ENCODE peak calls at places on chromosomes 12 and 14, in seven cellular contexts. Y is SK-N-SH, U is transverse colon, G is stomach, P is breast epithelium, F is K562, X is GM23338. W is an unnamed sample.

GRCh38 chr14:51860164-51860835 is at the start of gene GNG2:
- DNase-seq in Y (peak), U (peak), G (peak), P (peak), F (no peak), X (peak), W (peak)

GRCh38 chr12:94954029-94954685 is 49.3 kb downstream of the NDUFA12 start:
- DNase-seq in Y (no peak), U (peak), G (no peak), P (no peak), F (peak), X (no peak), W (no peak)

GRCh38 chr12:93186131-93186530 is 191.6 kb upstream of the NUDT4 start:
- DNase-seq in Y (no peak), U (no peak), G (no peak), P (no peak), F (no peak), X (no peak), W (no peak)

GRCh38 chr12:47838286-47838931 is 18.7 kb upstream of the HDAC7 start:
- DNase-seq in Y (peak), U (no peak), G (no peak), P (no peak), F (peak), X (peak), W (no peak)

GRCh38 chr14:49935526-49935925 is 42.6 kb downstream of the ARF6 start:
- DNase-seq in Y (no peak), U (no peak), G (no peak), P (no peak), F (no peak), X (no peak), W (no peak)

GRCh38 chr12:17809206-17809605 is 280.8 kb downstream of the RERGL start:
- DNase-seq in Y (no peak), U (no peak), G (no peak), P (no peak), F (no peak), X (peak), W (no peak)

GRCh38 chr14:28661171-28661772 is 105.3 kb upstream of the FOXG1 start:
- DNase-seq in Y (no peak), U (no peak), G (no peak), P (no peak), F (no peak), X (peak), W (no peak)

GRCh38 chr12:65829716-65830115 is 5.4 kb downstream of the HMGA2 start:
- DNase-seq in Y (no peak), U (no peak), G (no peak), P (no peak), F (no peak), X (no peak), W (no peak)

GRCh38 chr14:64800000-64800399 is 79.7 kb downstream of the SPTB start:
- DNase-seq in Y (peak), U (peak), G (peak), P (no peak), F (no peak), X (peak), W (no peak)

GRCh38 chr14:26281280-26281998 is 316.4 kb downstream of the NOVA1 start:
- DNase-seq in Y (no peak), U (no peak), G (no peak), P (peak), F (peak), X (peak), W (no peak)

GRCh38 chr12:20646239-20646827 is 48.8 kb upstream of the SLCO1C1 start:
- DNase-seq in Y (peak), U (no peak), G (no peak), P (no peak), F (no peak), X (peak), W (no peak)

GRCh38 chr14:69493038-69493437 is 8.5 kb downstream of the PLEKHD1 start:
- DNase-seq in Y (no peak), U (no peak), G (no peak), P (no peak), F (no peak), X (no peak), W (no peak)

GRCh38 chr14:39034481-39035296 is 68.3 kb downstream of the SEC23A start:
- DNase-seq in Y (peak), U (no peak), G (no peak), P (no peak), F (peak), X (peak), W (no peak)

GRCh38 chr12:98371419-98371818 is 144.0 kb upstream of the TMPO start:
- DNase-seq in Y (no peak), U (no peak), G (no peak), P (no peak), F (no peak), X (no peak), W (no peak)
- TF ChIP-seq POLR2AphosphoS5 in Y (no peak), U (no peak), G (no peak), P (no peak), F (no peak), X (no peak), W (no peak)

GRCh38 chr12:15186593-15186992 is 34.6 kb downstream of the RERG start:
- DNase-seq in Y (peak), U (no peak), G (no peak), P (no peak), F (no peak), X (no peak), W (no peak)
- TF ChIP-seq POLR2AphosphoS5 in Y (no peak), U (no peak), G (no peak), P (peak), F (no peak), X (no peak), W (no peak)

GRCh38 chr12:27332407-27333310 is at the start of gene BMAL2:
- DNase-seq in Y (peak), U (peak), G (peak), P (no peak), F (peak), X (peak), W (no peak)
- TF ChIP-seq POLR2AphosphoS5 in Y (no peak), U (no peak), G (peak), P (no peak), F (no peak), X (no peak), W (peak)

DNA sequence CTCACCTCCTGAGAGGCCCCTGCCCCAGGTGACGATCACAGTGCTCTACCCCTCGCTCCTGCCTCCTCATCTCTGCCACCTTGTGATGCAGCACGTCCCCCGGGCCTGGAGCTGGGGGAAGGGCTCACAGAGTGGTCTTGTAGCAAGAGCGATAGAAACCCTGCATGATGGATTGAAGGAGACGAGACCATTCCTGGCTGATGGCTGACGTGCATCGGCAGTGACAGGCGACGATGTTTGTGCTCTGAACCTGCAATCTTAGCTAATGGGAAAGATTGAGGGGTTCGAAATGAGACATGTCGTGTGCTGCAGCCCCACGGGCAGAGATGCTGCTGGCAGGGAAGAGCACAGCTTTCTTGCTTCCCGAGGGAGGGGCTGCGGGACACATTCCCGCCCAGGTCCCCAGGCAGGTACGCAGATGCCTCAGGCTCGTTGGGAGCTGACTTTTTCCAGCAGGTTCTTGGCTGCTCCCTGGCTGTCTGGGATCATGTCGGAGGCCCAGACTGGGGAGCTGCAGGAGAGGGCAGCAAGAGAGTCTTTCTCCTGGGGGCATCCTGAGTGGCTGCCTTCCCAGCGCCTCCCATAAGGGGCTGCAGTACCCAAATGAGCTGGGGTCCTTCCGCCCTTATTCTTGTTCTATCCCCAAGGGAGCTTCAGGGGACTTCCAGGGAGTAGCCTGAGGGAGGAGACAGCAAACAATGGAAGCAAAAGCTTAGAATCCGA is 38.7 kb upstream of the GPATCH2L start:
- DNase-seq in Y (no peak), U (no peak), G (no peak), P (no peak), F (no peak), X (peak), W (no peak)
- TF ChIP-seq POLR2AphosphoS5 in Y (no peak), U (no peak), G (no peak), P (no peak), F (no peak), X (no peak), W (no peak)

GRCh38 chr12:25056011-25056410 is 107.1 kb upstream of the BCAT1 start:
- DNase-seq in Y (no peak), U (no peak), G (no peak), P (no peak), F (no peak), X (no peak), W (no peak)
- TF ChIP-seq POLR2AphosphoS5 in Y (no peak), U (no peak), G (no peak), P (no peak), F (no peak), X (no peak), W (no peak)

DNA sequence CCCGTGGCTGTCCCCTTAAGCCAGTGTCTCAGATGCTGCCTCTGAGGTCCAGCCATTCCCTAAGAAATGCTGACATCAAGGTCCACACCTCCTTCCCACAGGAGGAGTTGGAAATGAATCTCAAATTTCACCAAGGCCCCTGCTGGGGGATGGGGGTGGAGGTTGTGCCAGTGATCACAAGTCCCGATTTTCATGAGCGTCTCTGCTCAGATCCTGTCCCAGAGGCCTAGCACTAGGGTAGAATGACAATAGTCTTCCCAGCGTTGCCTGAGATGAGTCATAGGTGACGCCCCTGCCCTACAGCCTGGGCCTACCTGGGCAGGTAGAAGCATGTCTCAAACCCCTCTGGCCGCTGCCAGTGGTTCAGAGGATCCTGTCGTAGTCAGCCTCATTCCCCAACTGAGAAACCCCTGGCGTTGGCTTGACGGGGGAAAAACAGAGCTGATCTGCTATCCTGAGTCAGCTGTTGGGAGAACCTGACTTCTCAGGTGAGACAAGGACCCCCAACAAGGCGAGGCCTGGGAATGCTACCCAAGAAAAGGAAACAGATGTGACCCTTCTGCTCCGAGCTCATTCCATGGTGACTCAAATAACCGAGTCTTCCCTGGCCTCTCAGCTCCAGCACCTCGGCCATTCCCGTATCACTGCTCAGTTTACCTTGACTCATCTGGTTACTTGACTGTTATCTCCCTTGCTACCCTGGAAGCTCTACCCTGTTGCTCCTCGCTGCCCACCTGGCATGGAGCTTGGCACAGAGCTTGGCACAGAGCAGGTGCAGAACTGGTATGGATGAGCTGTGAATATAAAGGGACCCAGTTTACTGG is 21.8 kb upstream of the SPPL3 start:
- DNase-seq in Y (no peak), U (no peak), G (no peak), P (peak), F (no peak), X (peak), W (no peak)
- TF ChIP-seq POLR2AphosphoS5 in Y (no peak), U (no peak), G (no peak), P (no peak), F (no peak), X (no peak), W (no peak)

GRCh38 chr14:82113710-82114109 is 580.1 kb upstream of the SEL1L start:
- DNase-seq in Y (no peak), U (no peak), G (no peak), P (no peak), F (no peak), X (no peak), W (no peak)
- TF ChIP-seq POLR2AphosphoS5 in Y (no peak), U (no peak), G (no peak), P (no peak), F (no peak), X (no peak), W (no peak)

DNA sequence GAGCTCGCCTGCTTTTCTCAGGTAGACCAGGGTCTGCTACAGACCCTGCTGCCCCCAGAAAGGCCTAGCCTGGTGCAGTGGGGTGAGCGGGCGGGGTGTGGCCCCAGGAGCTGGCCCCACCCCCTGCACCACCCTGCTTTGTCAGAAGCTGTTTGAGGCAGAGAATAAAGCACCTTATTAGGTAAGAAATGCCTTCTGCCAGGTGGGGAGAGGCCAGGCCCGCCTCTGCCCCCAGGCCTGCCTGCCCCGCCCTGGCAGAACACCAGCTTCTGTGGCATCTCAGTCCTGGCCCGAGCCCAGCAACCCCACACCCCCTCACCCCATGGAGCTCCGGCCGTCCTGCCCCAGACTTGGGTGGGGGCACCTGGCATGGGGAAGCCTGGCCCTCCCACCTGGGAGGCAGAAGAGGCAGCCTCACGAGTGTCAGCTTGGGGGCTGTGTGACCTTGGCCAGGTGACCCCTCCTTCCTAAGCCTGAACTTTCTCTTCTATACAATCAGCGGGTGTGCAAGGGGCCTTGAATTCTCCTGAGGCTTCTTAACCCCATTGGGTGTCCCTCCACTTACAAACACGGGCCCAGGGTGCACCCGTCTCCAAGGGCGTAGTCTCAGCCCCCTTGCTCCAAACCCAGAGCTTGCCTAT is 43.2 kb downstream of the KRT80 start:
- DNase-seq in Y (no peak), U (peak), G (peak), P (peak), F (no peak), X (peak), W (no peak)
- TF ChIP-seq POLR2AphosphoS5 in Y (no peak), U (peak), G (peak), P (peak), F (no peak), X (no peak), W (no peak)